ENCODE peak calls at places on chromosomes 6 and 20, in five cellular contexts. F is tibial artery, R is NB4, C is brain microvascular endothelial cell, E is GM06990. H is an unnamed sample.

GRCh38 chr20:53032021-53033001 is 60.2 kb downstream of the TSHZ2 start:
- DNase-seq in F (peak), R (peak), C (no peak), E (no peak), H (no peak)

GRCh38 chr6:144411506-144412165 is 126.5 kb downstream of the UTRN start:
- DNase-seq in F (no peak), R (no peak), C (no peak), E (no peak), H (no peak)

GRCh38 chr20:32440069-32440757 is 82.1 kb downstream of the ASXL1 start:
- DNase-seq in F (no peak), R (no peak), C (no peak), E (no peak), H (no peak)

GRCh38 chr6:109482913-109483743 is at the start of gene ZBTB24:
- DNase-seq in F (peak), R (peak), C (peak), E (peak), H (no peak)

GRCh38 chr6:1404066-1404712 is 14.8 kb downstream of the FOXF2 start:
- DNase-seq in F (no peak), R (no peak), C (peak), E (no peak), H (no peak)

GRCh38 chr6:112618796-112619195 is 271.7 kb downstream of the RFPL4B start:
- DNase-seq in F (no peak), R (peak), C (peak), E (no peak), H (no peak)

GRCh38 chr6:18308070-18308735 is 43.9 kb upstream of the DEK start:
- DNase-seq in F (no peak), R (no peak), C (no peak), E (no peak), H (peak)

GRCh38 chr20:219290-220115 is 7.6 kb upstream of the DEFB129 start:
- DNase-seq in F (no peak), R (peak), C (peak), E (no peak), H (no peak)

GRCh38 chr6:134178230-134179044 is 126.0 kb upstream of the SLC2A12 start:
- DNase-seq in F (peak), R (peak), C (peak), E (peak), H (peak)

GRCh38 chr6:85464722-85465150 is 14.9 kb downstream of the NT5E start:
- DNase-seq in F (no peak), R (peak), C (peak), E (no peak), H (peak)

GRCh38 chr20:3741846-3742458 is 9.5 kb downstream of the HSPA12B start:
- DNase-seq in F (no peak), R (no peak), C (no peak), E (no peak), H (no peak)

GRCh38 chr20:63520594-63520938 is at the start of gene PPDPF:
- DNase-seq in F (peak), R (no peak), C (peak), E (peak), H (no peak)

GRCh38 chr6:28985396-28986164 is 19.5 kb downstream of the ZNF311 start:
- DNase-seq in F (peak), R (peak), C (peak), E (no peak), H (peak)

GRCh38 chr6:163572612-163573011 is 158.1 kb downstream of the QKI start:
- DNase-seq in F (no peak), R (peak), C (no peak), E (no peak), H (no peak)

GRCh38 chr6:118770835-118771234 is 119.4 kb upstream of the CEP85L start:
- DNase-seq in F (no peak), R (no peak), C (no peak), E (no peak), H (no peak)

GRCh38 chr6:78578430-78578829 is 288.9 kb upstream of the IRAK1BP1 start:
- DNase-seq in F (no peak), R (no peak), C (no peak), E (no peak), H (no peak)
- TF ChIP-seq CTCF in F (no peak), R (no peak), C (no peak), E (no peak), H (no peak)

GRCh38 chr6:129055796-129056195 is 172.9 kb downstream of the LAMA2 start:
- DNase-seq in F (no peak), R (peak), C (no peak), E (no peak), H (no peak)

GRCh38 chr6:129046526-129046925 is 163.6 kb downstream of the LAMA2 start:
- DNase-seq in F (no peak), R (no peak), C (no peak), E (no peak), H (no peak)

GRCh38 chr6:129047834-129048233 is 164.9 kb downstream of the LAMA2 start:
- DNase-seq in F (no peak), R (no peak), C (no peak), E (no peak), H (no peak)

DNA sequence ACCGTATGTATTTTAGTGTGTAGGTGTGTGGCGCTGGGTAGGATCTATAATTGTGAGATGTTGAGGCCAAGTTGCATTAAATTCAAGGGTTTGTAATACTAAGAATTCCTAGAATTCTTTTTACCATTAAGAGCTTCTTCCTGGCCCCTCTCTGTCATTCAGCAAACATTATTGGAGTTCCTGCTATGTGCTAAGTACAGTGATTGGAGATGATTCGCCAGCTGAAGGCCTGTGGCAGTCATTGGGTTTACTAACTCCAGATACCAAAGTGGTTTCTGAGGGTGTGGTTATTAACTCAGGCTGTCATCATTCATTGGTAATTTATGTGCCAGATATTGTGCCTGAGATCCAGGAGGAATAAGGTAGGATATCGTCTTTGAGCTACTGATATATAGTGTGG is 167.1 kb downstream of the LAMA2 start:
- DNase-seq in F (no peak), R (no peak), C (no peak), E (no peak), H (no peak)
- H3K4me3 ChIP-seq in F (no peak), R (no peak), C (no peak), E (no peak), H (no peak)

GRCh38 chr6:113995632-113996031 is 24.7 kb upstream of the HDAC2 start:
- DNase-seq in F (no peak), R (no peak), C (peak), E (no peak), H (peak)
- TF ChIP-seq CTCF in F (no peak), R (no peak), C (no peak), E (no peak), H (no peak)

GRCh38 chr20:55160022-55160421 is 684.6 kb downstream of the DOK5 start:
- DNase-seq in F (no peak), R (no peak), C (no peak), E (no peak), H (peak)

GRCh38 chr20:55159230-55159629 is 683.8 kb downstream of the DOK5 start:
- DNase-seq in F (no peak), R (no peak), C (no peak), E (no peak), H (no peak)

GRCh38 chr20:55155360-55155759 is 680.0 kb downstream of the DOK5 start:
- DNase-seq in F (no peak), R (no peak), C (no peak), E (no peak), H (no peak)

GRCh38 chr20:55160996-55161395 is 685.6 kb downstream of the DOK5 start:
- DNase-seq in F (no peak), R (no peak), C (no peak), E (no peak), H (no peak)

DNA sequence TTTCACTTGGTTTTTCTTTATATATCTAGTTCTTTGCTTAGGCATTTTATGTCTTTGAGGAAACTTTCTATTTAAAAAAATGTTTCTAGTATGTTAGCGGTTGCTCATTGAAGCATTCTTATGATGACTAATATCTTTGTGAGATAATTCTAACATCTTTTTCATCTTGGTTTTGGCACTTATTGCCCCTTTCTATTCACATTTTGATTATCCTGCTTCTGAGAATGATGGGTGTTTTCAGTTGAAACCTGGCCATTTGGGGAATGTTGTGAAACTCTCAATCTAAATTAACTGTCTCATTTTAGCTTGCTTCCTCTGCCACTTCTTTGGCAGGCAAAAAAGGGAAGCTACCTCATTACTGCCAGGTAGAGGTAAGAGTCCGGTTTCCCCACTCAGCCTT is 683.1 kb downstream of the DOK5 start:
- DNase-seq in F (no peak), R (no peak), C (no peak), E (no peak), H (no peak)
- H3K4me3 ChIP-seq in F (no peak), R (no peak), C (no peak), E (no peak), H (no peak)